ENCODE peak calls at places on chromosomes 11 and 22, in seven cellular contexts. D, F, T, C, O, R and Z are unnamed samples.

GRCh38 chr11:80330302-80330701 is 889.5 kb upstream of the TENM4 start:
- DNase-seq in O (no peak), R (no peak), T (no peak), F (no peak), C (no peak), D (no peak), Z (no peak)

GRCh38 chr11:36509265-36509664 is 807 bp downstream of the TRAF6 start:
- DNase-seq in O (no peak), R (no peak), F (no peak), T (no peak), C (peak; percentile 29), D (peak; percentile 17), Z (peak; percentile 12)

GRCh38 chr11:76666408-76666807 is 4.1 kb downstream of the LRRC32 start:
- DNase-seq in D (no peak), R (no peak), C (no peak), T (no peak), F (peak; percentile 23), O (peak; percentile 87), Z (no peak)

GRCh38 chr11:130721736-130722135 is 194.5 kb downstream of the SNX19 start:
- DNase-seq in R (no peak), C (no peak), D (no peak), O (no peak), T (no peak), F (no peak), Z (no peak)

GRCh38 chr11:129374993-129375721 is 491 bp upstream of the BARX2 start:
- DNase-seq in O (no peak), F (no peak), D (no peak), R (no peak), T (peak; percentile 66), C (no peak), Z (no peak)

GRCh38 chr11:94325681-94326080 is 21.3 kb downstream of the IZUMO1R start:
- DNase-seq in O (no peak), F (no peak), D (peak; percentile 5), T (peak; percentile 16), R (peak; percentile 30), C (peak; percentile 22), Z (no peak)

GRCh38 chr22:49838771-49839717 is 11.4 kb upstream of the BRD1 start:
- DNase-seq in C (peak; percentile 96), T (no peak), D (peak; percentile 94), O (no peak), F (no peak), R (no peak), Z (peak; percentile 91)

GRCh38 chr11:26901162-26901561 is 92.8 kb upstream of the FIBIN start:
- DNase-seq in F (no peak), D (no peak), R (no peak), C (no peak), T (no peak), O (peak; percentile 68), Z (no peak)

GRCh38 chr11:44112083-44112865 is 16.8 kb downstream of the EXT2 start:
- DNase-seq in T (peak; percentile 20), O (no peak), D (no peak), F (no peak), C (no peak), R (no peak), Z (no peak)

GRCh38 chr11:126468102-126468521 is 112.6 kb downstream of the ST3GAL4 start:
- DNase-seq in R (no peak), D (no peak), C (no peak), F (no peak), O (no peak), T (peak; percentile 13), Z (no peak)

GRCh38 chr11:68351450-68352275 is 39.3 kb downstream of the LRP5 start:
- DNase-seq in R (no peak), O (no peak), C (no peak), T (no peak), D (no peak), F (no peak), Z (no peak)

GRCh38 chr22:24819941-24820461 is 14.0 kb downstream of the SGSM1 start:
- DNase-seq in D (no peak), F (no peak), C (no peak), O (peak; percentile 82), R (peak; percentile 64), T (peak; percentile 80), Z (no peak)

GRCh38 chr22:44623771-44624510 is 78.1 kb upstream of the PRR5 start:
- DNase-seq in D (no peak), C (no peak), R (no peak), F (no peak), T (no peak), O (no peak), Z (no peak)

GRCh38 chr22:24450600-24450999 is 23.2 kb downstream of the ADORA2A start:
- DNase-seq in T (no peak), O (peak; percentile 24), C (no peak), F (no peak), R (no peak), D (no peak), Z (no peak)

GRCh38 chr22:38766076-38766777 is 10.4 kb upstream of the SUN2 start:
- DNase-seq in C (peak; percentile 32), R (peak; percentile 87), F (peak; percentile 23), O (no peak), D (peak; percentile 41), T (peak; percentile 57), Z (peak; percentile 10)

GRCh38 chr11:24264868-24265267 is 232.0 kb upstream of the LUZP2 start:
- DNase-seq in O (no peak), C (no peak), R (no peak), D (no peak), F (no peak), T (no peak), Z (no peak)

GRCh38 chr11:128299132-128299726 is 288.1 kb downstream of the ETS1 start:
- DNase-seq in R (no peak), D (no peak), F (peak; percentile 20), O (no peak), C (no peak), T (peak; percentile 20), Z (no peak)

GRCh38 chr22:19046719-19047609 is 75.2 kb downstream of the DGCR2 start:
- DNase-seq in O (peak; percentile 32), F (no peak), T (no peak), C (no peak), D (no peak), R (no peak), Z (no peak)

GRCh38 chr22:19046287-19046686 is 75.9 kb downstream of the DGCR2 start:
- DNase-seq in F (no peak), D (no peak), R (no peak), C (no peak), T (no peak), O (no peak), Z (no peak)

GRCh38 chr22:19044381-19044780 is 77.8 kb downstream of the DGCR2 start:
- DNase-seq in D (no peak), R (no peak), C (no peak), O (peak; percentile 52), F (no peak), T (no peak), Z (no peak)

GRCh38 chr22:19043111-19044085 is 78.8 kb downstream of the DGCR2 start:
- DNase-seq in D (no peak), F (no peak), R (peak; percentile 5), C (no peak), O (peak; percentile 50), T (no peak), Z (no peak)

GRCh38 chr22:19045094-19045493 is 77.1 kb downstream of the DGCR2 start:
- DNase-seq in F (no peak), D (no peak), R (no peak), O (no peak), C (no peak), T (no peak), Z (no peak)
- H3K36me3 ChIP-seq in F (peaks cover 11% of the 10 kb centered on the region), D (peaks cover 73% of the 10 kb centered on the region), R (no peaks in the 10 kb centered on the region), O (peaks cover 92% of the 10 kb centered on the region), C (peaks cover 92% of the 10 kb centered on the region), T (peaks cover 58% of the 10 kb centered on the region), Z (peaks cover 90% of the 10 kb centered on the region)

GRCh38 chr11:108207683-108208060 is 14.8 kb downstream of the NPAT start:
- DNase-seq in R (no peak), T (no peak), F (no peak), O (no peak), D (no peak), C (no peak), Z (no peak)

GRCh38 chr11:108204918-108205499 is 17.4 kb downstream of the NPAT start:
- DNase-seq in C (no peak), F (no peak), D (no peak), R (no peak), T (no peak), O (no peak), Z (no peak)

GRCh38 chr11:108204376-108204775 is 18.1 kb downstream of the NPAT start:
- DNase-seq in C (no peak), F (no peak), R (no peak), D (no peak), O (no peak), T (no peak), Z (no peak)

GRCh38 chr11:108206171-108206570 is 16.3 kb downstream of the NPAT start:
- DNase-seq in T (no peak), D (no peak), C (no peak), F (no peak), O (no peak), R (no peak), Z (no peak)

GRCh38 chr11:108206969-108207682 is 15.3 kb downstream of the NPAT start:
- DNase-seq in C (no peak), F (no peak), T (no peak), R (no peak), D (no peak), O (no peak), Z (no peak)
- H3K36me3 ChIP-seq in C (peaks cover 40% of the 10 kb centered on the region), F (no peaks in the 10 kb centered on the region), T (peaks cover 8% of the 10 kb centered on the region), R (no peaks in the 10 kb centered on the region), D (peaks cover 66% of the 10 kb centered on the region), O (peaks cover 30% of the 10 kb centered on the region), Z (peaks cover 51% of the 10 kb centered on the region)

DNA sequence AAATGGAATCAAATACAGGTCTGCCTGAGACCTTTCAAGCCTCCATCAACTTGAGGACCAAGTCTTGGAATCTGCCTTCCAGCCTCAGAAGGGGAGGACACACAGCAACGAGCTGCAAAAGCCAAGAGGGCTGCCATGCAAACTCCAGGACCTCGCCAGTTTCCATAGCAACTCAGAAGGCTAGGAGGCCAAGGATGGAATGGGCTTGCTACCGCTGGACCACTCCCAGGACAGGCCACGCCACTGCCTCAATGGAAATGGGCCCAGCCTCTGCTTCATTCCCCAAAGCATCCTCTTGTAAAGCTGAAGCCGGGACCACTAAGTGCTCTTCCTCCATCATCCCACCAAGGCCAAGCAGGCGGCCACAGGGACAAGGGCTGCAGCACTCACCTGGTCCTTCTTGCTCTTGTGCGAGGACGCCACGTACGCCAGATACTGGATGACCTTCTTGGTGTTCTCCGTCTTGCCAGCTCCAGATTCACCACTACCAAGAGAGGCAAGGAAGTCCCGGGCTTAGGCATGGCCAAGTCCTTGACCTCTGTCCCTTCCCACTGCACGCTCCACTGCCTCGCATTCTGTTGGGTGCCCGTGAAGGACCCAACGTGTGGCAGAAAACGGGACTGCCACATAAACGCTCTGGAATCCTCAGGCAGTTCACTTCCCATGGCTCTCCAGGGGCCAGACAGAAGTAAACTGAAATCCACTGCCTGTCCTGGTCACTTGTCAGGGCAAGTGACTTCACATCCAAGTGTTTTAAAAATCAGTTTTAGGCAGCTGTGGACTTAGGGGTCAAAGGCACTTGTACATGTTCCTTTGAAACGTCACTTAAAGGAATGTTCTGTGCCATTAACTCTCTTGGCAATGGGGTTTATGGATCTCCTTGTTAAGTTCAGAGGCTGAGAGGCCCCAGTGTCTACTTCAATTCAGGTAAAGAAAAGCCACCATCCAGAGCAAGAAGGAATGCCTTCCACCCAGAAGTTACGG is 61.3 kb downstream of the MYH9 start:
- DNase-seq in O (peak; percentile 80), R (no peak), C (no peak), T (no peak), F (no peak), D (no peak), Z (no peak)
- H3K36me3 ChIP-seq in O (peaks cover 39% of the 10 kb centered on the region), R (peaks cover 20% of the 10 kb centered on the region), C (peaks cover 82% of the 10 kb centered on the region), T (peaks cover 43% of the 10 kb centered on the region), F (no peaks in the 10 kb centered on the region), D (peaks cover 74% of the 10 kb centered on the region), Z (peaks cover 79% of the 10 kb centered on the region)

GRCh38 chr22:42065408-42066132 is 5.0 kb downstream of the NAGA start:
- DNase-seq in F (no peak), T (no peak), O (no peak), R (no peak), C (no peak), D (no peak), Z (no peak)
- H3K36me3 ChIP-seq in F (no peaks in the 10 kb centered on the region), T (no peaks in the 10 kb centered on the region), O (peaks cover 39% of the 10 kb centered on the region), R (no peaks in the 10 kb centered on the region), C (peaks cover 27% of the 10 kb centered on the region), D (peaks cover 3% of the 10 kb centered on the region), Z (peaks cover 40% of the 10 kb centered on the region)